ENCODE peak calls at places on chromosomes 1 and 21, in six cellular contexts. F is GM12865, Y is GM04503, X is fibroblast of the aortic adventitia, H is HTR-8/SVneo, W is T-helper 9 cell. R is an unnamed sample.
A peak's percentile ranks its signal among the peaks of the same experiment; 100 is the strongest.

GRCh38 chr1:232459826-232460225 is 170.1 kb downstream of the SIPA1L2 start:
- DNase-seq in F (no peak), W (no peak), H (peak; percentile 17), X (no peak), Y (no peak), R (no peak)

GRCh38 chr1:158290571-158290935 is 830 bp downstream of the CD1C start:
- DNase-seq in H (no peak), X (no peak), W (no peak), Y (no peak), F (no peak), R (no peak)

GRCh38 chr1:181936269-181936668 is 125.2 kb downstream of the ZNF648 start:
- DNase-seq in Y (no peak), H (no peak), W (no peak), F (no peak), X (no peak), R (no peak)

GRCh38 chr21:46390603-46391545 is 66.9 kb downstream of the PCNT start:
- DNase-seq in Y (no peak), H (no peak), F (no peak), W (no peak), X (no peak), R (no peak)

GRCh38 chr1:181936768-181937581 is 124.5 kb downstream of the ZNF648 start:
- DNase-seq in W (peak; percentile 3), Y (no peak), H (peak; percentile 26), F (peak; percentile 92), X (no peak), R (peak; percentile 90)

GRCh38 chr1:55284856-55285255 is 69.7 kb upstream of the USP24 start:
- DNase-seq in H (no peak), F (peak; percentile 53), X (peak; percentile 81), Y (no peak), W (no peak), R (peak; percentile 75)

GRCh38 chr1:11838349-11839272 is 9.0 kb downstream of the NPPA start:
- DNase-seq in X (peak; percentile 62), Y (no peak), H (peak; percentile 86), W (peak; percentile 68), F (peak; percentile 69), R (peak; percentile 84)

GRCh38 chr1:33470495-33471012 is 1.9 kb upstream of the ZSCAN20 start:
- DNase-seq in W (peak; percentile 32), Y (peak; percentile 57), X (peak; percentile 87), F (peak; percentile 80), H (peak; percentile 72), R (peak; percentile 95)

GRCh38 chr1:201461193-201461657 is 7.8 kb downstream of the PHLDA3 start:
- DNase-seq in H (peak; percentile 91), F (no peak), Y (peak; percentile 89), W (no peak), X (peak; percentile 96), R (no peak)

GRCh38 chr1:184483101-184483813 is 96.4 kb downstream of the C1orf21 start:
- DNase-seq in X (peak; percentile 78), W (no peak), H (peak; percentile 32), F (peak; percentile 29), Y (peak; percentile 66), R (no peak)

GRCh38 chr1:51192213-51192843 is 43.7 kb upstream of the RNF11 start:
- DNase-seq in X (peak; percentile 93), Y (peak; percentile 33), W (peak; percentile 45), H (peak; percentile 44), F (peak; percentile 77), R (peak; percentile 88)

GRCh38 chr1:77565321-77565720 is 117.1 kb downstream of the ZZZ3 start:
- DNase-seq in Y (no peak), X (no peak), W (no peak), F (no peak), H (no peak), R (no peak)

GRCh38 chr1:234627009-234627950 is 17.3 kb upstream of the IRF2BP2 start:
- DNase-seq in W (no peak), H (no peak), F (no peak), X (peak; percentile 17), Y (no peak), R (no peak)

GRCh38 chr1:156726549-156727226 is 1.6 kb upstream of the METTL25B start:
- DNase-seq in H (no peak), Y (no peak), W (peak; percentile 40), F (peak; percentile 77), X (peak; percentile 78), R (peak; percentile 92)

GRCh38 chr1:231803353-231803752 is 176.8 kb downstream of the DISC1 start:
- DNase-seq in X (peak; percentile 80), W (no peak), F (no peak), H (no peak), Y (no peak), R (no peak)

GRCh38 chr1:185972096-185972875 is 238.1 kb downstream of the HMCN1 start:
- DNase-seq in Y (no peak), H (no peak), W (no peak), X (peak; percentile 46), F (no peak), R (no peak)

GRCh38 chr1:64686828-64687724 is 57.8 kb upstream of the RAVER2 start:
- DNase-seq in Y (no peak), F (peak; percentile 47), X (peak; percentile 72), W (peak; percentile 8), H (peak; percentile 46), R (peak; percentile 58)

GRCh38 chr1:168504064-168504837 is 39.5 kb downstream of the XCL2 start:
- DNase-seq in F (peak; percentile 78), H (no peak), Y (peak; percentile 75), W (no peak), X (peak; percentile 88), R (no peak)

GRCh38 chr1:44707112-44707881 is 23.7 kb downstream of the RNU5D-1 start:
- DNase-seq in W (no peak), H (peak; percentile 60), Y (peak; percentile 85), X (peak; percentile 91), F (no peak), R (no peak)

GRCh38 chr21:33105088-33105487 is 35.1 kb downstream of the OLIG1 start:
- DNase-seq in W (no peak), X (no peak), Y (no peak), H (no peak), F (no peak), R (no peak)

GRCh38 chr1:234213576-234214128 is 159.6 kb upstream of the COA6 start:
- DNase-seq in H (no peak), W (no peak), Y (no peak), X (no peak), F (no peak), R (no peak)

GRCh38 chr1:211639500-211640361 is 35.7 kb downstream of the NEK2 start:
- DNase-seq in Y (peak; percentile 84), W (no peak), X (peak; percentile 22), H (peak; percentile 77), F (no peak), R (no peak)

GRCh38 chr1:84278905-84279304 is 22.6 kb upstream of the SAMD13 start:
- DNase-seq in Y (no peak), W (no peak), F (no peak), H (no peak), X (no peak), R (no peak)

GRCh38 chr1:23897083-23897482 is 16.1 kb downstream of the CNR2 start:
- DNase-seq in H (no peak), Y (no peak), W (no peak), F (peak; percentile 71), X (no peak), R (no peak)

GRCh38 chr1:181647314-181648035 is 164.2 kb downstream of the CACNA1E start:
- DNase-seq in W (no peak), X (no peak), Y (no peak), F (no peak), H (no peak), R (no peak)

R was measured in NCI-H82.